ENCODE peak calls at places on chromosome 12, in seven cellular contexts. One of them, this sample, is unnamed.

GRCh38 chr12:110330544-110330943 is 49.5 kb downstream of the ATP2A2 start:
- DNase-seq in foreskin keratinocyte: no peak
- DNase-seq in MCF 10A: peak; percentile 46
- DNase-seq in progenitor cell of endocrine pancreas: no peak
- DNase-seq in sigmoid colon: no peak
- DNase-seq in glutamatergic neuron: no peak
- DNase-seq in Calu3: no peak
- DNase-seq in this sample: no peak

GRCh38 chr12:22978962-22979361 is 354.0 kb downstream of the ETNK1 start:
- DNase-seq in foreskin keratinocyte: peak; percentile 90
- DNase-seq in MCF 10A: peak; percentile 94
- DNase-seq in progenitor cell of endocrine pancreas: no peak
- DNase-seq in sigmoid colon: no peak
- DNase-seq in glutamatergic neuron: no peak
- DNase-seq in Calu3: no peak
- DNase-seq in this sample: no peak

GRCh38 chr12:122866950-122867607 is 28.8 kb downstream of the VPS37B start:
- DNase-seq in foreskin keratinocyte: no peak
- DNase-seq in MCF 10A: no peak
- DNase-seq in progenitor cell of endocrine pancreas: no peak
- DNase-seq in sigmoid colon: peak; percentile 56
- DNase-seq in glutamatergic neuron: peak; percentile 8
- DNase-seq in Calu3: no peak
- DNase-seq in this sample: no peak

GRCh38 chr12:73659802-73660201 is 877.8 kb upstream of the ATXN7L3B start:
- DNase-seq in foreskin keratinocyte: no peak
- DNase-seq in MCF 10A: no peak
- DNase-seq in progenitor cell of endocrine pancreas: no peak
- DNase-seq in sigmoid colon: no peak
- DNase-seq in glutamatergic neuron: no peak
- DNase-seq in Calu3: no peak
- DNase-seq in this sample: no peak

GRCh38 chr12:26523708-26524150 is 309.3 kb downstream of the ITPR2 start:
- DNase-seq in foreskin keratinocyte: peak; percentile 61
- DNase-seq in MCF 10A: peak; percentile 98
- DNase-seq in progenitor cell of endocrine pancreas: no peak
- DNase-seq in sigmoid colon: peak; percentile 97
- DNase-seq in glutamatergic neuron: peak; percentile 46
- DNase-seq in Calu3: peak; percentile 65
- DNase-seq in this sample: no peak

GRCh38 chr12:110501378-110501721 is 561 bp downstream of the VPS29 start:
- DNase-seq in foreskin keratinocyte: peak; percentile 53
- DNase-seq in MCF 10A: peak; percentile 80
- DNase-seq in progenitor cell of endocrine pancreas: no peak
- DNase-seq in sigmoid colon: no peak
- DNase-seq in glutamatergic neuron: no peak
- DNase-seq in Calu3: peak; percentile 61
- DNase-seq in this sample: no peak

GRCh38 chr12:96047621-96048211 is 12.3 kb upstream of the LTA4H start:
- DNase-seq in foreskin keratinocyte: peak; percentile 96
- DNase-seq in MCF 10A: peak; percentile 94
- DNase-seq in progenitor cell of endocrine pancreas: no peak
- DNase-seq in sigmoid colon: peak; percentile 71
- DNase-seq in glutamatergic neuron: no peak
- DNase-seq in Calu3: peak; percentile 62
- DNase-seq in this sample: peak; percentile 28

GRCh38 chr12:96354326-96354725 is 45.9 kb downstream of the CDK17 start:
- DNase-seq in foreskin keratinocyte: no peak
- DNase-seq in MCF 10A: no peak
- DNase-seq in progenitor cell of endocrine pancreas: no peak
- DNase-seq in sigmoid colon: no peak
- DNase-seq in glutamatergic neuron: no peak
- DNase-seq in Calu3: no peak
- DNase-seq in this sample: no peak

DNA sequence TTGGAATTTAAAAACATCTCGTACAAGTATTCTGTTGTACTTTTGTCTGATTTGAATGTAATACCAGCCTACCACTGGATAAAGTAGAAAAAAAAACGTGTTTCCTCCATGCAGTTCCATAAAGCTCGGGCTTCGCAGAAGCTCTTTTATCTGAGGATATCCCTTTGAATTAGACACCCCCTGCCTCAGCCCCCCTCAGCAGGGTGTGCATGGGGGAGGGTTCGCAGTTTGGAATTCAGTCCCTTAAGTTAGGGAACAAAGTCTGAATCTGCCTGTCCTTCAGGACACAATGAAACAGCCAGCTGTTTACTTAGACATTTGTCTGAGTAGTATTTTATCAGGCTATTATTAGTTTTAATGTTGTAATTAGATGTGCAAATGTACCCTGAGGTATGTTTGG is 234.0 kb upstream of the CAND1 start:
- DNase-seq in foreskin keratinocyte: no peak
- DNase-seq in MCF 10A: no peak
- DNase-seq in progenitor cell of endocrine pancreas: no peak
- DNase-seq in sigmoid colon: no peak
- DNase-seq in glutamatergic neuron: no peak
- DNase-seq in Calu3: no peak
- DNase-seq in this sample: no peak
- TF ChIP-seq CTCF in foreskin keratinocyte: no peak
- TF ChIP-seq CTCF in MCF 10A: no peak
- TF ChIP-seq CTCF in progenitor cell of endocrine pancreas: no peak
- TF ChIP-seq CTCF in sigmoid colon: no peak
- TF ChIP-seq CTCF in glutamatergic neuron: no peak
- TF ChIP-seq CTCF in Calu3: no peak
- TF ChIP-seq CTCF in this sample: no peak

GRCh38 chr12:112535637-112536366 is 117.1 kb downstream of the PTPN11 start:
- DNase-seq in foreskin keratinocyte: no peak
- DNase-seq in MCF 10A: no peak
- DNase-seq in progenitor cell of endocrine pancreas: no peak
- DNase-seq in sigmoid colon: no peak
- DNase-seq in glutamatergic neuron: no peak
- DNase-seq in Calu3: no peak
- DNase-seq in this sample: no peak

GRCh38 chr12:112536367-112536730 is 117.6 kb downstream of the PTPN11 start:
- DNase-seq in foreskin keratinocyte: no peak
- DNase-seq in MCF 10A: no peak
- DNase-seq in progenitor cell of endocrine pancreas: no peak
- DNase-seq in sigmoid colon: no peak
- DNase-seq in glutamatergic neuron: no peak
- DNase-seq in Calu3: no peak
- DNase-seq in this sample: no peak

GRCh38 chr12:112539221-112539620 is 120.5 kb downstream of the PTPN11 start:
- DNase-seq in foreskin keratinocyte: no peak
- DNase-seq in MCF 10A: no peak
- DNase-seq in progenitor cell of endocrine pancreas: no peak
- DNase-seq in sigmoid colon: no peak
- DNase-seq in glutamatergic neuron: no peak
- DNase-seq in Calu3: no peak
- DNase-seq in this sample: no peak

GRCh38 chr12:112538740-112539139 is 120.0 kb downstream of the PTPN11 start:
- DNase-seq in foreskin keratinocyte: no peak
- DNase-seq in MCF 10A: no peak
- DNase-seq in progenitor cell of endocrine pancreas: no peak
- DNase-seq in sigmoid colon: no peak
- DNase-seq in glutamatergic neuron: no peak
- DNase-seq in Calu3: no peak
- DNase-seq in this sample: no peak

GRCh38 chr12:112537710-112538396 is 119.1 kb downstream of the PTPN11 start:
- DNase-seq in foreskin keratinocyte: no peak
- DNase-seq in MCF 10A: no peak
- DNase-seq in progenitor cell of endocrine pancreas: no peak
- DNase-seq in sigmoid colon: no peak
- DNase-seq in glutamatergic neuron: no peak
- DNase-seq in Calu3: peak; percentile 75
- DNase-seq in this sample: no peak
- TF ChIP-seq CTCF in foreskin keratinocyte: no peak
- TF ChIP-seq CTCF in MCF 10A: no peak
- TF ChIP-seq CTCF in progenitor cell of endocrine pancreas: no peak
- TF ChIP-seq CTCF in sigmoid colon: no peak
- TF ChIP-seq CTCF in glutamatergic neuron: no peak
- TF ChIP-seq CTCF in Calu3: no peak
- TF ChIP-seq CTCF in this sample: no peak

DNA sequence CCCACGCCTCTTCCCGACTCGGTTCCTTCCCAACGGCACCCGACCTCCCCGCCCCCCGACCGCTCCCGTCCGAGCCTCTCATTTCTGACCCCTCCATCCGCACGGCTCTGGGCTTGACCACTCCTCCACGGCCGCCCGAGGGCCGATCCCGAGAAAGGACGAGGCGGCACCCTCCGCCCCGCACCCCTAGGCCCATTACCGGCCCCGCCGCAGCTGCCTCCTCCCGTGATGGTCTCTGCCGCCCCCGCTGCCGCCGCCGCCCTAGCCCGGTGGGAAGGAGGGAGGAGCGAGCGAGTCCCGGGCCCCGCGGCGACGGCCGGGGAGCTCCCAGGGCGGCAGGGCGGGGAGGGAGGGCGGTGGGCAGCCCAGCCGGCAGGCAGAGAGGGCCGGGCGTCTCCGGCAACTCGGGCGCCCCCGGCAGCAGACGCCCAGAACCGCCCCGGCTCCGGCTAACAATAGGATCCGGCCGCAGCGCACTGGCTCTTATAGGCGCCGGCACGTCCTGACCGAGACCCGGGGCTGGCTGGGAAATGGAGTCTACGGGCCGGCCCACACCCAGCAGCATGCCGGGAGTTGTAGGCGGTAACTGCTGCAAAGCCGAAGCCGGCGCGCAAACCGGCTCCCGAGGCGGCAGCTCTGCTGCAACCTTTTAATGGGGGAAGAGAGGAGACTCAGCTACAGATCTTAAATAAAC is at the start of gene CSRNP2:
- DNase-seq in foreskin keratinocyte: peak; percentile 66
- DNase-seq in MCF 10A: peak; percentile 93
- DNase-seq in progenitor cell of endocrine pancreas: peak; percentile 98
- DNase-seq in sigmoid colon: peak; percentile 99
- DNase-seq in glutamatergic neuron: peak; percentile 96
- DNase-seq in Calu3: peak; percentile 92
- DNase-seq in this sample: peak; percentile 97
- TF ChIP-seq CTCF in foreskin keratinocyte: peak; percentile 26
- TF ChIP-seq CTCF in MCF 10A: no peak
- TF ChIP-seq CTCF in progenitor cell of endocrine pancreas: peak; percentile 23
- TF ChIP-seq CTCF in sigmoid colon: no peak
- TF ChIP-seq CTCF in glutamatergic neuron: no peak
- TF ChIP-seq CTCF in Calu3: no peak
- TF ChIP-seq CTCF in this sample: no peak

GRCh38 chr12:15151141-15152091 is 69.8 kb downstream of the RERG start:
- DNase-seq in foreskin keratinocyte: no peak
- DNase-seq in MCF 10A: peak; percentile 61
- DNase-seq in progenitor cell of endocrine pancreas: no peak
- DNase-seq in sigmoid colon: no peak
- DNase-seq in glutamatergic neuron: no peak
- DNase-seq in Calu3: peak; percentile 49
- DNase-seq in this sample: no peak
- TF ChIP-seq CTCF in foreskin keratinocyte: peak; percentile 75
- TF ChIP-seq CTCF in MCF 10A: peak; percentile 41
- TF ChIP-seq CTCF in progenitor cell of endocrine pancreas: peak; percentile 69
- TF ChIP-seq CTCF in sigmoid colon: peak; percentile 60
- TF ChIP-seq CTCF in glutamatergic neuron: peak; percentile 50
- TF ChIP-seq CTCF in Calu3: peak; percentile 44
- TF ChIP-seq CTCF in this sample: peak; percentile 55

GRCh38 chr12:15208140-15208539 is 13.1 kb downstream of the RERG start:
- DNase-seq in foreskin keratinocyte: no peak
- DNase-seq in MCF 10A: peak; percentile 72
- DNase-seq in progenitor cell of endocrine pancreas: no peak
- DNase-seq in sigmoid colon: no peak
- DNase-seq in glutamatergic neuron: no peak
- DNase-seq in Calu3: peak; percentile 4
- DNase-seq in this sample: no peak
- TF ChIP-seq CTCF in foreskin keratinocyte: peak; percentile 59
- TF ChIP-seq CTCF in MCF 10A: peak; percentile 35
- TF ChIP-seq CTCF in progenitor cell of endocrine pancreas: peak; percentile 65
- TF ChIP-seq CTCF in sigmoid colon: peak; percentile 41
- TF ChIP-seq CTCF in glutamatergic neuron: peak; percentile 25
- TF ChIP-seq CTCF in Calu3: peak; percentile 32
- TF ChIP-seq CTCF in this sample: no peak

DNA sequence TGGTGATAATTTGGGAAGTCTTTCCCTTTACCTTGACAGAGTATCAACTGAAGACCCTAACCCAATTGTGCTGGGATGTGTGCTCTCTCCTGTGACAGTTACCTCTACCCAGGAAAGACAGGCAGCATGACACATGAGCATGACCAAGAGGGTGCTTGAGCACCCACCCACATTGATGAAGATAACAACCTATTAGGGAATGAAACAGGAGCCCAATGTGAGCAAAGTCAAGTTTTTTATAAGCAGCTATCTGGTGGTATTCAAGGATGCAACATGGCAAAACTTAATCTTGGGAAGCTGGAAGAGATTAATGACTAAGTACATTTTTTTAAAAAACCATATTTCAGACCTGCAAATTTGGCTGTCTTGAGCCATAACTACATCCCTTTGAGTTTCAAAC is 60.4 kb downstream of the MED13L start:
- DNase-seq in foreskin keratinocyte: no peak
- DNase-seq in MCF 10A: no peak
- DNase-seq in progenitor cell of endocrine pancreas: no peak
- DNase-seq in sigmoid colon: no peak
- DNase-seq in glutamatergic neuron: no peak
- DNase-seq in Calu3: no peak
- DNase-seq in this sample: no peak
- TF ChIP-seq CTCF in foreskin keratinocyte: no peak
- TF ChIP-seq CTCF in MCF 10A: no peak
- TF ChIP-seq CTCF in progenitor cell of endocrine pancreas: no peak
- TF ChIP-seq CTCF in sigmoid colon: no peak
- TF ChIP-seq CTCF in glutamatergic neuron: no peak
- TF ChIP-seq CTCF in Calu3: no peak
- TF ChIP-seq CTCF in this sample: no peak

DNA sequence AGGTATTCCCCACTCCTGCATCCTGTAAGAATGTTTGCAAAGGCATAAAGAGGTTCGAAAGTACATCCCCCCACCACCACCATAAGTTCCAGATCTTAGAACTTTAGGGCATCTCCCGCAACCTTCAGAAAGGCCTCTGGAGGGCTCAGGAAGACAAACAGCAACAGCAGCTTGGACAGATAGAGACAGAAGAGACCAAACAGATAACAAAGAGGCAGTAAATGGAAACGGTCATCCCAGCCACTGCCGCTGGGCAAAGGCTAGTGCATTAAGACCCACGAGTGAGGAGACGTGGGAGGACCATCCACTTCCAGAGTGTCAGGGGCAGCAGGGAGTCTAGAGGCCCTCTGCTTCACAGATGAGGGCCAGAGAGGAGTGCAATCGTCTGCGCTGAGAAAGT is 124.3 kb downstream of the CRACR2A start:
- DNase-seq in foreskin keratinocyte: no peak
- DNase-seq in MCF 10A: no peak
- DNase-seq in progenitor cell of endocrine pancreas: no peak
- DNase-seq in sigmoid colon: no peak
- DNase-seq in glutamatergic neuron: no peak
- DNase-seq in Calu3: no peak
- DNase-seq in this sample: no peak
- TF ChIP-seq CTCF in foreskin keratinocyte: no peak
- TF ChIP-seq CTCF in MCF 10A: no peak
- TF ChIP-seq CTCF in progenitor cell of endocrine pancreas: no peak
- TF ChIP-seq CTCF in sigmoid colon: no peak
- TF ChIP-seq CTCF in glutamatergic neuron: no peak
- TF ChIP-seq CTCF in Calu3: no peak
- TF ChIP-seq CTCF in this sample: no peak

GRCh38 chr12:116066381-116067230 is 210.9 kb downstream of the MED13L start:
- DNase-seq in foreskin keratinocyte: no peak
- DNase-seq in MCF 10A: peak; percentile 55
- DNase-seq in progenitor cell of endocrine pancreas: peak; percentile 14
- DNase-seq in sigmoid colon: no peak
- DNase-seq in glutamatergic neuron: peak; percentile 60
- DNase-seq in Calu3: peak; percentile 52
- DNase-seq in this sample: peak; percentile 75
- TF ChIP-seq CTCF in foreskin keratinocyte: peak; percentile 81
- TF ChIP-seq CTCF in MCF 10A: peak; percentile 70
- TF ChIP-seq CTCF in progenitor cell of endocrine pancreas: peak; percentile 95
- TF ChIP-seq CTCF in sigmoid colon: peak; percentile 46
- TF ChIP-seq CTCF in glutamatergic neuron: peak; percentile 79
- TF ChIP-seq CTCF in Calu3: peak; percentile 89
- TF ChIP-seq CTCF in this sample: peak; percentile 82